ENCODE peak calls at places on chromosomes 12 and 14, in nine cellular contexts. One of them, this sample, is unnamed.

GRCh38 chr14:55807536-55807935 is 227.5 kb downstream of the KTN1 start:
- DNase-seq in neural crest cell: no peak
- DNase-seq in cardiac fibroblast: no peak
- DNase-seq in hepatocyte: no peak
- DNase-seq in WTC11: no peak
- DNase-seq in fibroblast of pulmonary artery: no peak
- DNase-seq in PC-3: no peak
- DNase-seq in AG10803: no peak
- DNase-seq in stomach: no peak
- DNase-seq in this sample: no peak

GRCh38 chr12:102512523-102512922 is 32.2 kb upstream of the IGF1 start:
- DNase-seq in stomach: no peak
- DNase-seq in fibroblast of pulmonary artery: no peak
- DNase-seq in cardiac fibroblast: no peak
- DNase-seq in hepatocyte: no peak
- DNase-seq in WTC11: no peak
- DNase-seq in neural crest cell: no peak
- DNase-seq in PC-3: no peak
- DNase-seq in AG10803: no peak
- DNase-seq in this sample: no peak

GRCh38 chr12:131226345-131227265 is 272.9 kb downstream of the ADGRD1 start:
- DNase-seq in hepatocyte: no peak
- DNase-seq in AG10803: no peak
- DNase-seq in WTC11: no peak
- DNase-seq in stomach: no peak
- DNase-seq in PC-3: no peak
- DNase-seq in cardiac fibroblast: no peak
- DNase-seq in neural crest cell: no peak
- DNase-seq in fibroblast of pulmonary artery: no peak
- DNase-seq in this sample: no peak

GRCh38 chr12:7501031-7501585 is 2.5 kb downstream of the CD163 start:
- DNase-seq in AG10803: peak
- DNase-seq in cardiac fibroblast: peak
- DNase-seq in WTC11: no peak
- DNase-seq in hepatocyte: no peak
- DNase-seq in fibroblast of pulmonary artery: no peak
- DNase-seq in neural crest cell: no peak
- DNase-seq in PC-3: no peak
- DNase-seq in stomach: no peak
- DNase-seq in this sample: peak

GRCh38 chr14:72605921-72606220 is 288.0 kb downstream of the DPF3 start:
- DNase-seq in neural crest cell: no peak
- DNase-seq in hepatocyte: no peak
- DNase-seq in cardiac fibroblast: no peak
- DNase-seq in WTC11: no peak
- DNase-seq in fibroblast of pulmonary artery: no peak
- DNase-seq in AG10803: no peak
- DNase-seq in stomach: no peak
- DNase-seq in PC-3: no peak
- DNase-seq in this sample: no peak

GRCh38 chr14:24254630-24255392 is 8.2 kb downstream of the TGM1 start:
- DNase-seq in stomach: no peak
- DNase-seq in cardiac fibroblast: no peak
- DNase-seq in hepatocyte: no peak
- DNase-seq in WTC11: no peak
- DNase-seq in AG10803: no peak
- DNase-seq in PC-3: no peak
- DNase-seq in neural crest cell: no peak
- DNase-seq in fibroblast of pulmonary artery: no peak
- DNase-seq in this sample: no peak

GRCh38 chr14:104929268-104930230 is 4.9 kb downstream of the PLD4 start:
- DNase-seq in cardiac fibroblast: no peak
- DNase-seq in AG10803: no peak
- DNase-seq in WTC11: peak
- DNase-seq in stomach: no peak
- DNase-seq in fibroblast of pulmonary artery: no peak
- DNase-seq in neural crest cell: no peak
- DNase-seq in PC-3: no peak
- DNase-seq in hepatocyte: no peak
- DNase-seq in this sample: no peak

GRCh38 chr12:71730936-71731335 is 23.7 kb upstream of the RAB21 start:
- DNase-seq in AG10803: no peak
- DNase-seq in PC-3: peak
- DNase-seq in stomach: no peak
- DNase-seq in cardiac fibroblast: peak
- DNase-seq in neural crest cell: no peak
- DNase-seq in hepatocyte: no peak
- DNase-seq in WTC11: no peak
- DNase-seq in fibroblast of pulmonary artery: no peak
- DNase-seq in this sample: no peak

GRCh38 chr14:104576607-104577332 is 2.8 kb upstream of the C14orf180 start:
- DNase-seq in PC-3: peak
- DNase-seq in cardiac fibroblast: peak
- DNase-seq in hepatocyte: peak
- DNase-seq in neural crest cell: no peak
- DNase-seq in WTC11: no peak
- DNase-seq in fibroblast of pulmonary artery: no peak
- DNase-seq in stomach: peak
- DNase-seq in AG10803: no peak
- DNase-seq in this sample: no peak

GRCh38 chr12:77728018-77728417 is 102.7 kb upstream of the NAV3 start:
- DNase-seq in hepatocyte: no peak
- DNase-seq in PC-3: no peak
- DNase-seq in AG10803: no peak
- DNase-seq in stomach: no peak
- DNase-seq in neural crest cell: no peak
- DNase-seq in WTC11: no peak
- DNase-seq in cardiac fibroblast: no peak
- DNase-seq in fibroblast of pulmonary artery: no peak
- DNase-seq in this sample: no peak
- TF ChIP-seq CTCF in hepatocyte: no peak
- TF ChIP-seq CTCF in PC-3: no peak
- TF ChIP-seq CTCF in AG10803: no peak
- TF ChIP-seq CTCF in stomach: no peak
- TF ChIP-seq CTCF in neural crest cell: no peak
- TF ChIP-seq CTCF in WTC11: no peak
- TF ChIP-seq CTCF in cardiac fibroblast: no peak
- TF ChIP-seq CTCF in fibroblast of pulmonary artery: no peak
- TF ChIP-seq CTCF in this sample: no peak

GRCh38 chr14:85531594-85532391 is 1.8 kb downstream of the FLRT2 start:
- DNase-seq in hepatocyte: peak
- DNase-seq in WTC11: peak
- DNase-seq in fibroblast of pulmonary artery: peak
- DNase-seq in cardiac fibroblast: peak
- DNase-seq in neural crest cell: peak
- DNase-seq in AG10803: peak
- DNase-seq in stomach: peak
- DNase-seq in PC-3: no peak
- DNase-seq in this sample: peak
- TF ChIP-seq CTCF in hepatocyte: peak
- TF ChIP-seq CTCF in WTC11: no peak
- TF ChIP-seq CTCF in fibroblast of pulmonary artery: peak
- TF ChIP-seq CTCF in cardiac fibroblast: peak
- TF ChIP-seq CTCF in neural crest cell: peak
- TF ChIP-seq CTCF in AG10803: peak
- TF ChIP-seq CTCF in stomach: no peak
- TF ChIP-seq CTCF in PC-3: no peak
- TF ChIP-seq CTCF in this sample: peak

GRCh38 chr14:100054553-100055075 is 10.6 kb upstream of the EVL start:
- DNase-seq in PC-3: no peak
- DNase-seq in WTC11: no peak
- DNase-seq in fibroblast of pulmonary artery: no peak
- DNase-seq in hepatocyte: no peak
- DNase-seq in neural crest cell: no peak
- DNase-seq in cardiac fibroblast: no peak
- DNase-seq in AG10803: no peak
- DNase-seq in stomach: no peak
- DNase-seq in this sample: no peak

GRCh38 chr14:100056431-100056830 is 8.8 kb upstream of the EVL start:
- DNase-seq in WTC11: no peak
- DNase-seq in PC-3: no peak
- DNase-seq in AG10803: no peak
- DNase-seq in cardiac fibroblast: peak
- DNase-seq in neural crest cell: no peak
- DNase-seq in fibroblast of pulmonary artery: peak
- DNase-seq in stomach: no peak
- DNase-seq in hepatocyte: no peak
- DNase-seq in this sample: no peak

GRCh38 chr14:100059433-100059781 is 5.8 kb upstream of the EVL start:
- DNase-seq in hepatocyte: peak
- DNase-seq in stomach: no peak
- DNase-seq in neural crest cell: no peak
- DNase-seq in WTC11: no peak
- DNase-seq in AG10803: no peak
- DNase-seq in PC-3: peak
- DNase-seq in fibroblast of pulmonary artery: no peak
- DNase-seq in cardiac fibroblast: no peak
- DNase-seq in this sample: no peak

GRCh38 chr14:100058777-100059432 is 6.3 kb upstream of the EVL start:
- DNase-seq in cardiac fibroblast: no peak
- DNase-seq in neural crest cell: no peak
- DNase-seq in WTC11: no peak
- DNase-seq in fibroblast of pulmonary artery: no peak
- DNase-seq in PC-3: no peak
- DNase-seq in hepatocyte: no peak
- DNase-seq in stomach: no peak
- DNase-seq in AG10803: no peak
- DNase-seq in this sample: no peak

GRCh38 chr14:100056964-100057817 is 8.0 kb upstream of the EVL start:
- DNase-seq in cardiac fibroblast: peak
- DNase-seq in PC-3: peak
- DNase-seq in neural crest cell: no peak
- DNase-seq in AG10803: peak
- DNase-seq in WTC11: no peak
- DNase-seq in stomach: no peak
- DNase-seq in fibroblast of pulmonary artery: peak
- DNase-seq in hepatocyte: no peak
- DNase-seq in this sample: peak
- TF ChIP-seq CTCF in cardiac fibroblast: peak
- TF ChIP-seq CTCF in PC-3: peak
- TF ChIP-seq CTCF in neural crest cell: no peak
- TF ChIP-seq CTCF in AG10803: peak
- TF ChIP-seq CTCF in WTC11: no peak
- TF ChIP-seq CTCF in stomach: no peak
- TF ChIP-seq CTCF in fibroblast of pulmonary artery: peak
- TF ChIP-seq CTCF in hepatocyte: no peak
- TF ChIP-seq CTCF in this sample: no peak

DNA sequence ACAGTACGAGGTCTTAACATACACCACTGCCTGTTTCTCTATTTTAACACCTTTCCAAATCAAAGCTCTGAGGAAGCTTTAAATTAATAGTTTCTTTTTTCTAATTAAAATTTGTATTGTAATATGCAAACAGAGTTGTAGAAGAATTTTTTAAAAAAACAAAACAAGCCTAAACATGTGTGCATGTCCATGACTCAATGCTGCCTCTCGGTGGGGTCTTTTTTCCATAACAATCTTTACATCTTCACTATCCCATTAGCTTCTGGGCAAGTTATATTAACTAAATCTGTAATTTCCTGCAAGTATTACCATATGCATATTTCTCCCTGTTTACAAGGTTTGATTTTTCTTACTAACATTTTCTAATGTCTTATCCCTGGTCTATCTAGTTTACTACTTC is 143.9 kb upstream of the NAV3 start:
- DNase-seq in fibroblast of pulmonary artery: peak
- DNase-seq in AG10803: peak
- DNase-seq in WTC11: no peak
- DNase-seq in hepatocyte: no peak
- DNase-seq in PC-3: no peak
- DNase-seq in stomach: no peak
- DNase-seq in cardiac fibroblast: peak
- DNase-seq in neural crest cell: no peak
- DNase-seq in this sample: no peak
- TF ChIP-seq CTCF in fibroblast of pulmonary artery: no peak
- TF ChIP-seq CTCF in AG10803: peak
- TF ChIP-seq CTCF in WTC11: no peak
- TF ChIP-seq CTCF in hepatocyte: peak
- TF ChIP-seq CTCF in PC-3: no peak
- TF ChIP-seq CTCF in stomach: no peak
- TF ChIP-seq CTCF in cardiac fibroblast: no peak
- TF ChIP-seq CTCF in neural crest cell: peak
- TF ChIP-seq CTCF in this sample: no peak

GRCh38 chr12:97288526-97288925 is 174.1 kb upstream of the RMST start:
- DNase-seq in fibroblast of pulmonary artery: no peak
- DNase-seq in cardiac fibroblast: no peak
- DNase-seq in AG10803: no peak
- DNase-seq in PC-3: no peak
- DNase-seq in neural crest cell: no peak
- DNase-seq in WTC11: no peak
- DNase-seq in stomach: no peak
- DNase-seq in hepatocyte: no peak
- DNase-seq in this sample: no peak

GRCh38 chr12:97283297-97283696 is 179.3 kb upstream of the RMST start:
- DNase-seq in WTC11: peak
- DNase-seq in PC-3: no peak
- DNase-seq in cardiac fibroblast: no peak
- DNase-seq in hepatocyte: no peak
- DNase-seq in AG10803: no peak
- DNase-seq in stomach: no peak
- DNase-seq in fibroblast of pulmonary artery: no peak
- DNase-seq in neural crest cell: no peak
- DNase-seq in this sample: no peak
- TF ChIP-seq CTCF in WTC11: peak
- TF ChIP-seq CTCF in PC-3: peak
- TF ChIP-seq CTCF in cardiac fibroblast: no peak
- TF ChIP-seq CTCF in hepatocyte: peak
- TF ChIP-seq CTCF in AG10803: no peak
- TF ChIP-seq CTCF in stomach: no peak
- TF ChIP-seq CTCF in fibroblast of pulmonary artery: no peak
- TF ChIP-seq CTCF in neural crest cell: peak
- TF ChIP-seq CTCF in this sample: peak

GRCh38 chr12:124032265-124032886 is 59.4 kb downstream of the ZNF664 start:
- DNase-seq in WTC11: peak
- DNase-seq in neural crest cell: peak
- DNase-seq in stomach: peak
- DNase-seq in AG10803: peak
- DNase-seq in PC-3: peak
- DNase-seq in cardiac fibroblast: peak
- DNase-seq in hepatocyte: peak
- DNase-seq in fibroblast of pulmonary artery: peak
- DNase-seq in this sample: peak

GRCh38 chr12:124033859-124034258 is 60.8 kb downstream of the ZNF664 start:
- DNase-seq in hepatocyte: no peak
- DNase-seq in fibroblast of pulmonary artery: no peak
- DNase-seq in neural crest cell: no peak
- DNase-seq in PC-3: no peak
- DNase-seq in AG10803: no peak
- DNase-seq in WTC11: no peak
- DNase-seq in stomach: no peak
- DNase-seq in cardiac fibroblast: no peak
- DNase-seq in this sample: no peak

GRCh38 chr12:124036117-124037109 is 63.4 kb downstream of the ZNF664 start:
- DNase-seq in PC-3: peak
- DNase-seq in cardiac fibroblast: peak
- DNase-seq in stomach: peak
- DNase-seq in neural crest cell: peak
- DNase-seq in WTC11: no peak
- DNase-seq in fibroblast of pulmonary artery: peak
- DNase-seq in hepatocyte: peak
- DNase-seq in AG10803: peak
- DNase-seq in this sample: peak

GRCh38 chr12:124037341-124037740 is 64.3 kb downstream of the ZNF664 start:
- DNase-seq in fibroblast of pulmonary artery: no peak
- DNase-seq in hepatocyte: no peak
- DNase-seq in stomach: no peak
- DNase-seq in PC-3: no peak
- DNase-seq in cardiac fibroblast: no peak
- DNase-seq in AG10803: no peak
- DNase-seq in neural crest cell: no peak
- DNase-seq in WTC11: no peak
- DNase-seq in this sample: no peak

GRCh38 chr12:124034297-124034696 is 61.3 kb downstream of the ZNF664 start:
- DNase-seq in fibroblast of pulmonary artery: no peak
- DNase-seq in WTC11: no peak
- DNase-seq in cardiac fibroblast: no peak
- DNase-seq in stomach: no peak
- DNase-seq in PC-3: no peak
- DNase-seq in AG10803: no peak
- DNase-seq in hepatocyte: no peak
- DNase-seq in neural crest cell: no peak
- DNase-seq in this sample: no peak
- TF ChIP-seq CTCF in fibroblast of pulmonary artery: no peak
- TF ChIP-seq CTCF in WTC11: no peak
- TF ChIP-seq CTCF in cardiac fibroblast: no peak
- TF ChIP-seq CTCF in stomach: no peak
- TF ChIP-seq CTCF in PC-3: no peak
- TF ChIP-seq CTCF in AG10803: no peak
- TF ChIP-seq CTCF in hepatocyte: no peak
- TF ChIP-seq CTCF in neural crest cell: no peak
- TF ChIP-seq CTCF in this sample: no peak